ENCODE peak calls at places on chromosomes 12 and 14, in nine cellular contexts. L is lower leg skin; Y is upper lobe of right lung; G is PC-9; R is CD8-positive, alpha-beta memory T cell; Z is esophagus squamous epithelium; K is HepG2; V is neuronal stem cell; W is adipocyte. P is an unnamed sample.
A peak's percentile ranks its signal among the peaks of the same experiment; 100 is the strongest.

GRCh38 chr12:77104792-77105191 is 39.4 kb upstream of the E2F7 start:
- DNase-seq in L (no peak), Y (no peak), G (peak; percentile 43), R (no peak), Z (no peak), K (no peak), V (no peak), W (no peak), P (no peak)

GRCh38 chr12:61452076-61452475 is 808.1 kb upstream of the USP15 start:
- DNase-seq in L (no peak), Y (no peak), G (no peak), R (no peak), Z (no peak), K (no peak), V (peak; percentile 31), W (no peak), P (no peak)

GRCh38 chr14:89908712-89909450 is 45.6 kb downstream of the EFCAB11 start:
- DNase-seq in L (no peak), Y (no peak), G (no peak), R (no peak), Z (no peak), K (no peak), V (no peak), W (no peak), P (peak; percentile 50)

GRCh38 chr12:109949089-109949488 is 47.1 kb downstream of the GIT2 start:
- DNase-seq in L (no peak), Y (no peak), G (no peak), R (no peak), Z (no peak), K (peak; percentile 99), V (no peak), W (peak; percentile 84), P (peak; percentile 95)

GRCh38 chr14:88551094-88551870 is 3.5 kb downstream of the PTPN21 start:
- DNase-seq in L (peak; percentile 96), Y (peak; percentile 90), G (peak; percentile 63), R (no peak), Z (no peak), K (no peak), V (peak; percentile 73), W (peak; percentile 93), P (peak; percentile 83)

GRCh38 chr12:108235231-108235959 is 103.7 kb downstream of the CMKLR1 start:
- DNase-seq in L (no peak), Y (no peak), G (no peak), R (no peak), Z (no peak), K (no peak), V (no peak), W (no peak), P (no peak)

GRCh38 chr12:126772171-126772864 is 1494.7 kb upstream of the TMEM132C start:
- DNase-seq in L (no peak), Y (no peak), G (peak; percentile 98), R (peak; percentile 50), Z (no peak), K (peak; percentile 6), V (no peak), W (no peak), P (peak; percentile 31)

GRCh38 chr12:70635713-70636112 is 1.5 kb downstream of the PTPRB start:
- DNase-seq in L (no peak), Y (no peak), G (no peak), R (no peak), Z (no peak), K (no peak), V (no peak), W (no peak), P (no peak)

GRCh38 chr12:123106640-123107359 is 44.1 kb downstream of the PITPNM2 start:
- DNase-seq in L (no peak), Y (peak; percentile 71), G (no peak), R (peak; percentile 10), Z (no peak), K (no peak), V (no peak), W (no peak), P (peak; percentile 38)

GRCh38 chr14:68140111-68140741 is 320.6 kb downstream of the RAD51B start:
- DNase-seq in L (peak; percentile 80), Y (no peak), G (peak; percentile 85), R (no peak), Z (no peak), K (peak; percentile 64), V (peak; percentile 37), W (peak; percentile 89), P (peak; percentile 78)

GRCh38 chr14:36521598-36522345 is 1.7 kb upstream of the NKX2-1 start:
- DNase-seq in L (no peak), Y (peak; percentile 84), G (no peak), R (no peak), Z (no peak), K (no peak), V (peak; percentile 35), W (no peak), P (no peak)
- H3K4me3 ChIP-seq in L (no peak overlapping the region), Y (peak overlapping the region; percentile 52), G (no peak overlapping the region), R (no peak overlapping the region), Z (peak overlapping the region; percentile 41), K (no peak overlapping the region), V (no peak overlapping the region), W (no peak overlapping the region), P (no peak overlapping the region)

GRCh38 chr14:92688434-92689375 is 59.7 kb downstream of the LGMN start:
- DNase-seq in L (no peak), Y (peak; percentile 63), G (no peak), R (no peak), Z (no peak), K (no peak), V (no peak), W (no peak), P (peak; percentile 25)
- H3K4me3 ChIP-seq in L (no peak overlapping the region), Y (peak overlapping the region; percentile 44), G (no peak overlapping the region), R (no peak overlapping the region), Z (peak overlapping the region; percentile 47), K (no peak overlapping the region), V (no peak overlapping the region), W (no peak overlapping the region), P (no peak overlapping the region)

GRCh38 chr12:53050426-53051057 is 677 bp downstream of the TNS2 start:
- DNase-seq in L (no peak), Y (no peak), G (no peak), R (no peak), Z (no peak), K (no peak), V (no peak), W (no peak), P (no peak)

GRCh38 chr12:53048033-53048779 is 1.7 kb upstream of the TNS2 start:
- DNase-seq in L (peak; percentile 92), Y (peak; percentile 89), G (no peak), R (no peak), Z (no peak), K (peak; percentile 68), V (no peak), W (peak; percentile 70), P (peak; percentile 63)

GRCh38 chr12:53047221-53048032 is 2.4 kb upstream of the TNS2 start:
- DNase-seq in L (peak; percentile 96), Y (peak; percentile 93), G (no peak), R (peak; percentile 72), Z (no peak), K (peak; percentile 44), V (peak; percentile 69), W (peak; percentile 89), P (peak; percentile 69)

GRCh38 chr12:53049582-53050318 is at the start of gene TNS2:
- DNase-seq in L (peak; percentile 97), Y (peak; percentile 91), G (no peak), R (no peak), Z (no peak), K (peak; percentile 72), V (no peak), W (peak; percentile 57), P (peak; percentile 84)

GRCh38 chr12:53048780-53049401 is 974 bp upstream of the TNS2 start:
- DNase-seq in L (peak; percentile 94), Y (peak; percentile 85), G (no peak), R (no peak), Z (no peak), K (peak; percentile 40), V (no peak), W (peak; percentile 84), P (peak; percentile 40)
- H3K4me3 ChIP-seq in L (peak overlapping the region; percentile 10), Y (peak overlapping the region; percentile 86), G (no peak overlapping the region), R (no peak overlapping the region), Z (peak overlapping the region; percentile 53), K (peak overlapping the region; percentile 80), V (peak overlapping the region; percentile 47), W (peak overlapping the region; percentile 95), P (no peak overlapping the region)

GRCh38 chr12:104569348-104570173 is 112.8 kb downstream of the CHST11 start:
- DNase-seq in L (no peak), Y (no peak), G (no peak), R (peak; percentile 52), Z (peak; percentile 16), K (no peak), V (no peak), W (no peak), P (peak; percentile 37)
- H3K4me3 ChIP-seq in L (no peak overlapping the region), Y (no peak overlapping the region), G (no peak overlapping the region), R (no peak overlapping the region), Z (no peak overlapping the region), K (no peak overlapping the region), V (no peak overlapping the region), W (no peak overlapping the region), P (no peak overlapping the region)

GRCh38 chr14:22598896-22599244 is 770 bp downstream of the ABHD4 start:
- DNase-seq in L (no peak), Y (no peak), G (peak; percentile 65), R (peak; percentile 8), Z (no peak), K (peak; percentile 82), V (no peak), W (peak; percentile 88), P (peak; percentile 73)

GRCh38 chr14:22597771-22598098 is 365 bp upstream of the ABHD4 start:
- DNase-seq in L (no peak), Y (no peak), G (no peak), R (no peak), Z (no peak), K (no peak), V (no peak), W (peak; percentile 37), P (peak; percentile 18)

GRCh38 chr14:22598099-22598895 is at the start of gene ABHD4:
- DNase-seq in L (peak; percentile 97), Y (peak; percentile 93), G (peak; percentile 46), R (peak; percentile 63), Z (no peak), K (peak; percentile 79), V (peak; percentile 73), W (peak; percentile 87), P (peak; percentile 82)

GRCh38 chr14:22596354-22596879 is 1.7 kb upstream of the ABHD4 start:
- DNase-seq in L (no peak), Y (no peak), G (no peak), R (no peak), Z (no peak), K (no peak), V (no peak), W (no peak), P (no peak)

GRCh38 chr14:22597265-22597664 is 835 bp upstream of the ABHD4 start:
- DNase-seq in L (no peak), Y (no peak), G (no peak), R (no peak), Z (no peak), K (no peak), V (no peak), W (no peak), P (no peak)
- H3K4me3 ChIP-seq in L (no peak overlapping the region), Y (no peak overlapping the region), G (peak overlapping the region; percentile 93), R (peak overlapping the region; percentile 90), Z (no peak overlapping the region), K (peak overlapping the region; percentile 94), V (no peak overlapping the region), W (peak overlapping the region; percentile 96), P (no peak overlapping the region)